ENCODE peak calls at places on chromosomes 6 and 20, in ten cellular contexts. One of them, this sample, is unnamed.
A peak's percentile ranks its signal among the peaks of the same experiment; 100 is the strongest.

GRCh38 chr20:1894471-1894950 is 696 bp upstream of the SIRPA start:
- DNase-seq in C1 segment of cervical spinal cord: peak; percentile 89
- DNase-seq in activated T-cell treated with anti-CD3 and anti-CD28 coated beads, Interleukin-2, amount 50 U/mL, for 4 hours: no peak
- DNase-seq in activated naive CD8-positive, alpha-beta T cell treated with anti-CD3 and anti-CD28 coated beads, Interleukin-2, amount 50 U/mL, for 24 hours: no peak
- DNase-seq in OCI-LY7: no peak
- DNase-seq in neural crest cell: peak; percentile 60
- DNase-seq in epithelial cell of proximal tubule: no peak
- DNase-seq in GM12865: peak; percentile 12
- DNase-seq in ELR: no peak
- DNase-seq in NCI-H1436: peak; percentile 19
- DNase-seq in this sample: peak; percentile 62

GRCh38 chr20:24608926-24609667 is 139.7 kb downstream of the SYNDIG1 start:
- DNase-seq in C1 segment of cervical spinal cord: no peak
- DNase-seq in activated T-cell treated with anti-CD3 and anti-CD28 coated beads, Interleukin-2, amount 50 U/mL, for 4 hours: no peak
- DNase-seq in activated naive CD8-positive, alpha-beta T cell treated with anti-CD3 and anti-CD28 coated beads, Interleukin-2, amount 50 U/mL, for 24 hours: no peak
- DNase-seq in OCI-LY7: peak; percentile 2
- DNase-seq in neural crest cell: no peak
- DNase-seq in epithelial cell of proximal tubule: no peak
- DNase-seq in GM12865: peak; percentile 52
- DNase-seq in ELR: no peak
- DNase-seq in NCI-H1436: no peak
- DNase-seq in this sample: no peak

GRCh38 chr20:9458075-9458818 is 56.1 kb upstream of the LAMP5 start:
- DNase-seq in C1 segment of cervical spinal cord: no peak
- DNase-seq in activated T-cell treated with anti-CD3 and anti-CD28 coated beads, Interleukin-2, amount 50 U/mL, for 4 hours: no peak
- DNase-seq in activated naive CD8-positive, alpha-beta T cell treated with anti-CD3 and anti-CD28 coated beads, Interleukin-2, amount 50 U/mL, for 24 hours: no peak
- DNase-seq in OCI-LY7: peak; percentile 28
- DNase-seq in neural crest cell: no peak
- DNase-seq in epithelial cell of proximal tubule: no peak
- DNase-seq in GM12865: peak; percentile 64
- DNase-seq in ELR: peak; percentile 53
- DNase-seq in NCI-H1436: no peak
- DNase-seq in this sample: no peak

GRCh38 chr20:35443003-35443402 is 5.0 kb upstream of the GDF5 start:
- DNase-seq in C1 segment of cervical spinal cord: no peak
- DNase-seq in activated T-cell treated with anti-CD3 and anti-CD28 coated beads, Interleukin-2, amount 50 U/mL, for 4 hours: no peak
- DNase-seq in activated naive CD8-positive, alpha-beta T cell treated with anti-CD3 and anti-CD28 coated beads, Interleukin-2, amount 50 U/mL, for 24 hours: no peak
- DNase-seq in OCI-LY7: no peak
- DNase-seq in neural crest cell: no peak
- DNase-seq in epithelial cell of proximal tubule: no peak
- DNase-seq in GM12865: no peak
- DNase-seq in ELR: peak; percentile 92
- DNase-seq in NCI-H1436: no peak
- DNase-seq in this sample: no peak

GRCh38 chr6:109768485-109768884 is 77.4 kb downstream of the FIG4 start:
- DNase-seq in C1 segment of cervical spinal cord: no peak
- DNase-seq in activated T-cell treated with anti-CD3 and anti-CD28 coated beads, Interleukin-2, amount 50 U/mL, for 4 hours: no peak
- DNase-seq in activated naive CD8-positive, alpha-beta T cell treated with anti-CD3 and anti-CD28 coated beads, Interleukin-2, amount 50 U/mL, for 24 hours: no peak
- DNase-seq in OCI-LY7: no peak
- DNase-seq in neural crest cell: no peak
- DNase-seq in epithelial cell of proximal tubule: no peak
- DNase-seq in GM12865: no peak
- DNase-seq in ELR: peak; percentile 83
- DNase-seq in NCI-H1436: no peak
- DNase-seq in this sample: no peak

GRCh38 chr6:138957484-138957883 is 30.6 kb downstream of the REPS1 start:
- DNase-seq in C1 segment of cervical spinal cord: no peak
- DNase-seq in activated T-cell treated with anti-CD3 and anti-CD28 coated beads, Interleukin-2, amount 50 U/mL, for 4 hours: no peak
- DNase-seq in activated naive CD8-positive, alpha-beta T cell treated with anti-CD3 and anti-CD28 coated beads, Interleukin-2, amount 50 U/mL, for 24 hours: no peak
- DNase-seq in OCI-LY7: peak; percentile 13
- DNase-seq in neural crest cell: no peak
- DNase-seq in epithelial cell of proximal tubule: no peak
- DNase-seq in GM12865: no peak
- DNase-seq in ELR: no peak
- DNase-seq in NCI-H1436: no peak
- DNase-seq in this sample: no peak

GRCh38 chr6:90315354-90315960 is 18.8 kb upstream of the BACH2 start:
- DNase-seq in C1 segment of cervical spinal cord: no peak
- DNase-seq in activated T-cell treated with anti-CD3 and anti-CD28 coated beads, Interleukin-2, amount 50 U/mL, for 4 hours: no peak
- DNase-seq in activated naive CD8-positive, alpha-beta T cell treated with anti-CD3 and anti-CD28 coated beads, Interleukin-2, amount 50 U/mL, for 24 hours: no peak
- DNase-seq in OCI-LY7: peak; percentile 92
- DNase-seq in neural crest cell: no peak
- DNase-seq in epithelial cell of proximal tubule: no peak
- DNase-seq in GM12865: no peak
- DNase-seq in ELR: no peak
- DNase-seq in NCI-H1436: no peak
- DNase-seq in this sample: no peak

GRCh38 chr6:119176445-119176844 is 98.0 kb upstream of the FAM184A start:
- DNase-seq in C1 segment of cervical spinal cord: no peak
- DNase-seq in activated T-cell treated with anti-CD3 and anti-CD28 coated beads, Interleukin-2, amount 50 U/mL, for 4 hours: no peak
- DNase-seq in activated naive CD8-positive, alpha-beta T cell treated with anti-CD3 and anti-CD28 coated beads, Interleukin-2, amount 50 U/mL, for 24 hours: no peak
- DNase-seq in OCI-LY7: no peak
- DNase-seq in neural crest cell: no peak
- DNase-seq in epithelial cell of proximal tubule: no peak
- DNase-seq in GM12865: no peak
- DNase-seq in ELR: no peak
- DNase-seq in NCI-H1436: no peak
- DNase-seq in this sample: no peak

GRCh38 chr6:31098449-31098938 is 13.9 kb downstream of the C6orf15 start:
- DNase-seq in C1 segment of cervical spinal cord: no peak
- DNase-seq in activated T-cell treated with anti-CD3 and anti-CD28 coated beads, Interleukin-2, amount 50 U/mL, for 4 hours: no peak
- DNase-seq in activated naive CD8-positive, alpha-beta T cell treated with anti-CD3 and anti-CD28 coated beads, Interleukin-2, amount 50 U/mL, for 24 hours: no peak
- DNase-seq in OCI-LY7: no peak
- DNase-seq in neural crest cell: no peak
- DNase-seq in epithelial cell of proximal tubule: no peak
- DNase-seq in GM12865: no peak
- DNase-seq in ELR: no peak
- DNase-seq in NCI-H1436: no peak
- DNase-seq in this sample: no peak

GRCh38 chr6:122458087-122458486 is 13.5 kb downstream of the SERINC1 start:
- DNase-seq in C1 segment of cervical spinal cord: no peak
- DNase-seq in activated T-cell treated with anti-CD3 and anti-CD28 coated beads, Interleukin-2, amount 50 U/mL, for 4 hours: no peak
- DNase-seq in activated naive CD8-positive, alpha-beta T cell treated with anti-CD3 and anti-CD28 coated beads, Interleukin-2, amount 50 U/mL, for 24 hours: no peak
- DNase-seq in OCI-LY7: no peak
- DNase-seq in neural crest cell: no peak
- DNase-seq in epithelial cell of proximal tubule: no peak
- DNase-seq in GM12865: no peak
- DNase-seq in ELR: no peak
- DNase-seq in NCI-H1436: no peak
- DNase-seq in this sample: no peak

GRCh38 chr20:16049478-16050093 is 523.7 kb downstream of the KIF16B start:
- DNase-seq in C1 segment of cervical spinal cord: no peak
- DNase-seq in activated T-cell treated with anti-CD3 and anti-CD28 coated beads, Interleukin-2, amount 50 U/mL, for 4 hours: no peak
- DNase-seq in activated naive CD8-positive, alpha-beta T cell treated with anti-CD3 and anti-CD28 coated beads, Interleukin-2, amount 50 U/mL, for 24 hours: no peak
- DNase-seq in OCI-LY7: no peak
- DNase-seq in neural crest cell: no peak
- DNase-seq in epithelial cell of proximal tubule: no peak
- DNase-seq in GM12865: no peak
- DNase-seq in ELR: no peak
- DNase-seq in NCI-H1436: no peak
- DNase-seq in this sample: no peak

GRCh38 chr6:38078671-38079070 is 259.1 kb downstream of the ZFAND3 start:
- DNase-seq in C1 segment of cervical spinal cord: no peak
- DNase-seq in activated T-cell treated with anti-CD3 and anti-CD28 coated beads, Interleukin-2, amount 50 U/mL, for 4 hours: no peak
- DNase-seq in activated naive CD8-positive, alpha-beta T cell treated with anti-CD3 and anti-CD28 coated beads, Interleukin-2, amount 50 U/mL, for 24 hours: no peak
- DNase-seq in OCI-LY7: no peak
- DNase-seq in neural crest cell: no peak
- DNase-seq in epithelial cell of proximal tubule: no peak
- DNase-seq in GM12865: no peak
- DNase-seq in ELR: peak; percentile 17
- DNase-seq in NCI-H1436: no peak
- DNase-seq in this sample: no peak

GRCh38 chr6:106692112-106692822 is 62.9 kb downstream of the QRSL1 start:
- DNase-seq in C1 segment of cervical spinal cord: peak; percentile 13
- DNase-seq in activated T-cell treated with anti-CD3 and anti-CD28 coated beads, Interleukin-2, amount 50 U/mL, for 4 hours: no peak
- DNase-seq in activated naive CD8-positive, alpha-beta T cell treated with anti-CD3 and anti-CD28 coated beads, Interleukin-2, amount 50 U/mL, for 24 hours: no peak
- DNase-seq in OCI-LY7: no peak
- DNase-seq in neural crest cell: no peak
- DNase-seq in epithelial cell of proximal tubule: peak; percentile 83
- DNase-seq in GM12865: no peak
- DNase-seq in ELR: peak; percentile 43
- DNase-seq in NCI-H1436: no peak
- DNase-seq in this sample: no peak

GRCh38 chr6:17432356-17432755 is 39.0 kb downstream of the CAP2 start:
- DNase-seq in C1 segment of cervical spinal cord: no peak
- DNase-seq in activated T-cell treated with anti-CD3 and anti-CD28 coated beads, Interleukin-2, amount 50 U/mL, for 4 hours: no peak
- DNase-seq in activated naive CD8-positive, alpha-beta T cell treated with anti-CD3 and anti-CD28 coated beads, Interleukin-2, amount 50 U/mL, for 24 hours: no peak
- DNase-seq in OCI-LY7: no peak
- DNase-seq in neural crest cell: no peak
- DNase-seq in epithelial cell of proximal tubule: no peak
- DNase-seq in GM12865: no peak
- DNase-seq in ELR: no peak
- DNase-seq in NCI-H1436: no peak
- DNase-seq in this sample: no peak

GRCh38 chr6:144898052-144898689 is 613.0 kb downstream of the UTRN start:
- DNase-seq in C1 segment of cervical spinal cord: no peak
- DNase-seq in activated T-cell treated with anti-CD3 and anti-CD28 coated beads, Interleukin-2, amount 50 U/mL, for 4 hours: no peak
- DNase-seq in activated naive CD8-positive, alpha-beta T cell treated with anti-CD3 and anti-CD28 coated beads, Interleukin-2, amount 50 U/mL, for 24 hours: no peak
- DNase-seq in OCI-LY7: no peak
- DNase-seq in neural crest cell: no peak
- DNase-seq in epithelial cell of proximal tubule: peak; percentile 33
- DNase-seq in GM12865: no peak
- DNase-seq in ELR: peak; percentile 94
- DNase-seq in NCI-H1436: no peak
- DNase-seq in this sample: no peak

GRCh38 chr20:13220194-13220856 is 749 bp upstream of the ISM1 start:
- DNase-seq in C1 segment of cervical spinal cord: no peak
- DNase-seq in activated T-cell treated with anti-CD3 and anti-CD28 coated beads, Interleukin-2, amount 50 U/mL, for 4 hours: peak; percentile 8
- DNase-seq in activated naive CD8-positive, alpha-beta T cell treated with anti-CD3 and anti-CD28 coated beads, Interleukin-2, amount 50 U/mL, for 24 hours: peak; percentile 45
- DNase-seq in OCI-LY7: no peak
- DNase-seq in neural crest cell: peak; percentile 40
- DNase-seq in epithelial cell of proximal tubule: no peak
- DNase-seq in GM12865: no peak
- DNase-seq in ELR: no peak
- DNase-seq in NCI-H1436: peak; percentile 19
- DNase-seq in this sample: no peak

GRCh38 chr6:118419448-118420394 is 128.4 kb upstream of the PLN start:
- DNase-seq in C1 segment of cervical spinal cord: no peak
- DNase-seq in activated T-cell treated with anti-CD3 and anti-CD28 coated beads, Interleukin-2, amount 50 U/mL, for 4 hours: no peak
- DNase-seq in activated naive CD8-positive, alpha-beta T cell treated with anti-CD3 and anti-CD28 coated beads, Interleukin-2, amount 50 U/mL, for 24 hours: no peak
- DNase-seq in OCI-LY7: no peak
- DNase-seq in neural crest cell: no peak
- DNase-seq in epithelial cell of proximal tubule: no peak
- DNase-seq in GM12865: no peak
- DNase-seq in ELR: no peak
- DNase-seq in NCI-H1436: no peak
- DNase-seq in this sample: no peak

This sample was measured in nucleus accumbens.